ENCODE peak calls at places on chromosomes 7 and 10, in six cellular contexts. A is activated CD4-positive, alpha-beta T cell treated with anti-CD3 and anti-CD28 coated beads, Interleukin-2, amount 50 U/mL, for 1 hour; Y is stimulated activated CD4-positive, alpha-beta T cell treated with anti-CD3 and anti-CD28 coated beads, Interleukin-15, amount 100 ng/mL, for 1 hour; U is heart right ventricle; M is T-cell; H is astrocyte of the cerebellum. R is an unnamed sample.

GRCh38 chr7:70693300-70693689 is 438.6 kb upstream of the GALNT17 start:
- DNase-seq in A (no peak), Y (no peak), U (peak), M (no peak), H (no peak), R (no peak)

GRCh38 chr7:55961994-55962393 is 2.4 kb upstream of the NIPSNAP2 start:
- DNase-seq in A (no peak), Y (no peak), U (no peak), M (no peak), H (no peak), R (no peak)

GRCh38 chr7:5638994-5639393 is 142.5 kb downstream of the RNF216 start:
- DNase-seq in A (no peak), Y (no peak), U (no peak), M (no peak), H (no peak), R (no peak)

GRCh38 chr10:89278034-89278535 is 23.8 kb upstream of the IFIT2 start:
- DNase-seq in A (no peak), Y (no peak), U (peak), M (no peak), H (peak), R (no peak)

GRCh38 chr7:130672146-130672545 is 3.6 kb upstream of the COPG2 start:
- DNase-seq in A (no peak), Y (no peak), U (no peak), M (no peak), H (no peak), R (no peak)

GRCh38 chr10:32150532-32151101 is 94.4 kb upstream of the KIF5B start:
- DNase-seq in A (no peak), Y (no peak), U (no peak), M (no peak), H (no peak), R (no peak)

GRCh38 chr10:117646718-117647117 is 104.2 kb downstream of the EMX2 start:
- DNase-seq in A (no peak), Y (no peak), U (no peak), M (no peak), H (no peak), R (no peak)

GRCh38 chr10:103890194-103890658 is 27.8 kb downstream of the STN1 start:
- DNase-seq in A (no peak), Y (no peak), U (peak), M (no peak), H (no peak), R (no peak)

GRCh38 chr7:64494912-64495461 is 67.9 kb downstream of the ZNF680 start:
- DNase-seq in A (no peak), Y (no peak), U (no peak), M (no peak), H (no peak), R (no peak)

GRCh38 chr10:114869500-114869899 is 47.9 kb downstream of the FHIP2A start:
- DNase-seq in A (no peak), Y (no peak), U (no peak), M (no peak), H (peak), R (no peak)

GRCh38 chr10:63765126-63765525 is 243.9 kb downstream of the REEP3 start:
- DNase-seq in A (no peak), Y (no peak), U (no peak), M (no peak), H (no peak), R (no peak)

GRCh38 chr7:149797771-149798170 is 24.4 kb upstream of the ZNF467 start:
- DNase-seq in A (no peak), Y (no peak), U (no peak), M (no peak), H (no peak), R (no peak)

GRCh38 chr10:5832946-5833345 is 19.7 kb upstream of the GDI2 start:
- DNase-seq in A (no peak), Y (no peak), U (no peak), M (no peak), H (no peak), R (no peak)

GRCh38 chr7:146115665-146116451 is 743 bp upstream of the CNTNAP2 start:
- DNase-seq in A (no peak), Y (no peak), U (peak), M (no peak), H (peak), R (peak)

GRCh38 chr10:15313844-15314243 is 57.2 kb downstream of the FAM171A1 start:
- DNase-seq in A (no peak), Y (no peak), U (peak), M (no peak), H (no peak), R (no peak)

GRCh38 chr10:72702868-72703581 is 11.1 kb downstream of the MCU start:
- DNase-seq in A (no peak), Y (no peak), U (no peak), M (no peak), H (no peak), R (no peak)

GRCh38 chr7:111266613-111267012 is 175.7 kb downstream of the LRRN3 start:
- DNase-seq in A (no peak), Y (no peak), U (no peak), M (no peak), H (peak), R (no peak)

GRCh38 chr7:92632791-92633190 is 42.6 kb upstream of the FAM133B start:
- DNase-seq in A (no peak), Y (no peak), U (no peak), M (no peak), H (peak), R (no peak)

GRCh38 chr7:21013765-21014502 is 227.2 kb upstream of the SP8 start:
- DNase-seq in A (no peak), Y (no peak), U (no peak), M (no peak), H (no peak), R (no peak)

GRCh38 chr7:134795231-134795630 is 15.8 kb downstream of the CALD1 start:
- DNase-seq in A (no peak), Y (no peak), U (no peak), M (no peak), H (no peak), R (no peak)

GRCh38 chr7:44292876-44293560 is 32.4 kb downstream of the CAMK2B start:
- DNase-seq in A (no peak), Y (no peak), U (no peak), M (no peak), H (no peak), R (no peak)

GRCh38 chr7:139680676-139681462 is 96.9 kb downstream of the HIPK2 start:
- DNase-seq in A (peak), Y (peak), U (peak), M (no peak), H (peak), R (peak)

GRCh38 chr7:104074529-104074928 is 85.1 kb upstream of the RELN start:
- DNase-seq in A (no peak), Y (no peak), U (no peak), M (no peak), H (no peak), R (no peak)

GRCh38 chr10:86942441-86943315 is 14.7 kb downstream of the MMRN2 start:
- DNase-seq in A (no peak), Y (no peak), U (no peak), M (no peak), H (no peak), R (no peak)

GRCh38 chr10:101783736-101784118 is 481 bp upstream of the NPM3 start:
- DNase-seq in A (no peak), Y (no peak), U (no peak), M (no peak), H (no peak), R (no peak)

GRCh38 chr7:48964074-48964473 is 39.7 kb downstream of the CDC14C start:
- DNase-seq in A (no peak), Y (no peak), U (peak), M (no peak), H (peak), R (no peak)

GRCh38 chr10:131204406-131205152 is 106.9 kb downstream of the TCERG1L start:
- DNase-seq in A (no peak), Y (no peak), U (no peak), M (no peak), H (no peak), R (no peak)

GRCh38 chr7:78427209-78427608 is 628.6 kb downstream of the PHTF2 start:
- DNase-seq in A (no peak), Y (no peak), U (no peak), M (no peak), H (no peak), R (no peak)

GRCh38 chr10:126052171-126052570 is 155.8 kb downstream of the FANK1 start:
- DNase-seq in A (no peak), Y (no peak), U (no peak), M (no peak), H (no peak), R (no peak)

GRCh38 chr7:98038731-98039130 is 48.7 kb upstream of the OCM2 start:
- DNase-seq in A (no peak), Y (no peak), U (no peak), M (no peak), H (no peak), R (no peak)

GRCh38 chr7:3244241-3244814 is 56.7 kb upstream of the SDK1 start:
- DNase-seq in A (no peak), Y (no peak), U (no peak), M (no peak), H (peak), R (no peak)

GRCh38 chr10:21077681-21078080 is 180.6 kb upstream of the NEBL start:
- DNase-seq in A (no peak), Y (no peak), U (peak), M (no peak), H (no peak), R (no peak)

GRCh38 chr10:122285506-122286444 is 14.7 kb downstream of the BTBD16 start:
- DNase-seq in A (no peak), Y (no peak), U (no peak), M (no peak), H (no peak), R (no peak)

GRCh38 chr10:32713560-32713959 is 244.5 kb downstream of the ITGB1 start:
- DNase-seq in A (no peak), Y (no peak), U (no peak), M (no peak), H (no peak), R (no peak)

GRCh38 chr10:123017421-123018165 is 8.8 kb downstream of the ACADSB start:
- DNase-seq in A (no peak), Y (no peak), U (no peak), M (no peak), H (no peak), R (no peak)